ENCODE peak calls at places on chromosomes 11 and 22, in six cellular contexts. S is A549, H is IMR-90, R is K562, Q is GM12878, L is HepG2. W is an unnamed sample.

GRCh38 chr11:66363805-66364535 is 7.6 kb downstream of the SLC29A2 start:
- DNase-seq in Q (no peak), R (peak; percentile 89), L (no peak), H (no peak), S (peak; percentile 64), W (peak; percentile 85)

GRCh38 chr11:20131744-20132666 is 28.3 kb downstream of the DBX1 start:
- DNase-seq in Q (no peak), S (peak; percentile 70), R (peak; percentile 78), L (peak; percentile 35), H (peak; percentile 55), W (peak; percentile 68)

GRCh38 chr22:32776397-32776796 is 25.1 kb upstream of the TIMP3 start:
- DNase-seq in R (no peak), H (no peak), Q (no peak), S (no peak), L (no peak), W (no peak)

GRCh38 chr11:70628881-70629844 is 230.8 kb downstream of the CTTN start:
- DNase-seq in R (peak; percentile 49), S (no peak), Q (no peak), L (no peak), H (no peak), W (no peak)

GRCh38 chr11:20081336-20081735 is 78.9 kb downstream of the DBX1 start:
- DNase-seq in R (no peak), H (no peak), Q (no peak), L (no peak), S (no peak), W (no peak)

GRCh38 chr11:64970731-64971151 is 1.2 kb downstream of the MAJIN start:
- DNase-seq in L (no peak), Q (no peak), S (peak; percentile 53), R (no peak), H (no peak), W (no peak)

GRCh38 chr11:1199689-1200610 is 22.9 kb upstream of the MUC5B start:
- DNase-seq in R (no peak), Q (no peak), S (no peak), L (no peak), H (no peak), W (no peak)

GRCh38 chr22:26822300-26822699 is 164.9 kb downstream of the MIAT start:
- DNase-seq in L (no peak), H (no peak), R (no peak), S (no peak), Q (no peak), W (no peak)

GRCh38 chr22:27747396-27748256 is 53.9 kb downstream of the MN1 start:
- DNase-seq in H (no peak), S (no peak), R (peak; percentile 68), L (no peak), Q (no peak), W (peak; percentile 52)

GRCh38 chr22:37256075-37256726 is 12.1 kb upstream of the RAC2 start:
- DNase-seq in R (no peak), L (no peak), H (no peak), Q (no peak), S (no peak), W (no peak)

GRCh38 chr11:122155765-122156527 is 39.9 kb upstream of the BLID start:
- DNase-seq in Q (no peak), S (peak; percentile 26), L (no peak), H (no peak), R (no peak), W (no peak)

GRCh38 chr11:65423516-65424199 is 1.1 kb downstream of the NEAT1 start:
- DNase-seq in L (no peak), Q (no peak), S (peak; percentile 57), H (peak; percentile 32), R (no peak), W (no peak)

GRCh38 chr11:694563-695331 is at the start of gene DEAF1:
- DNase-seq in S (peak; percentile 97), L (peak; percentile 90), R (peak; percentile 83), H (peak; percentile 96), Q (peak; percentile 59), W (peak; percentile 96)

GRCh38 chr11:66581261-66581660 is 11.6 kb downstream of the CCDC87 start:
- DNase-seq in H (no peak), S (no peak), L (no peak), Q (no peak), R (no peak), W (no peak)

GRCh38 chr22:20657963-20658362 is 116.0 kb upstream of the SERPIND1 start:
- DNase-seq in H (no peak), L (no peak), Q (no peak), S (no peak), R (no peak), W (no peak)

GRCh38 chr11:118574636-118575035 is 2.4 kb downstream of the ARCN1 start:
- DNase-seq in L (no peak), H (no peak), R (no peak), Q (no peak), S (no peak), W (no peak)

GRCh38 chr11:118572914-118573550 is 823 bp downstream of the ARCN1 start:
- DNase-seq in Q (peak; percentile 15), L (peak; percentile 27), H (peak; percentile 75), S (peak; percentile 29), R (peak; percentile 79), W (peak; percentile 20)

GRCh38 chr11:118569670-118570069 is 2.5 kb upstream of the ARCN1 start:
- DNase-seq in H (no peak), S (no peak), R (no peak), Q (no peak), L (no peak), W (no peak)

GRCh38 chr11:118570787-118571186 is 1.4 kb upstream of the ARCN1 start:
- DNase-seq in H (no peak), S (no peak), Q (no peak), R (no peak), L (no peak), W (no peak)

DNA sequence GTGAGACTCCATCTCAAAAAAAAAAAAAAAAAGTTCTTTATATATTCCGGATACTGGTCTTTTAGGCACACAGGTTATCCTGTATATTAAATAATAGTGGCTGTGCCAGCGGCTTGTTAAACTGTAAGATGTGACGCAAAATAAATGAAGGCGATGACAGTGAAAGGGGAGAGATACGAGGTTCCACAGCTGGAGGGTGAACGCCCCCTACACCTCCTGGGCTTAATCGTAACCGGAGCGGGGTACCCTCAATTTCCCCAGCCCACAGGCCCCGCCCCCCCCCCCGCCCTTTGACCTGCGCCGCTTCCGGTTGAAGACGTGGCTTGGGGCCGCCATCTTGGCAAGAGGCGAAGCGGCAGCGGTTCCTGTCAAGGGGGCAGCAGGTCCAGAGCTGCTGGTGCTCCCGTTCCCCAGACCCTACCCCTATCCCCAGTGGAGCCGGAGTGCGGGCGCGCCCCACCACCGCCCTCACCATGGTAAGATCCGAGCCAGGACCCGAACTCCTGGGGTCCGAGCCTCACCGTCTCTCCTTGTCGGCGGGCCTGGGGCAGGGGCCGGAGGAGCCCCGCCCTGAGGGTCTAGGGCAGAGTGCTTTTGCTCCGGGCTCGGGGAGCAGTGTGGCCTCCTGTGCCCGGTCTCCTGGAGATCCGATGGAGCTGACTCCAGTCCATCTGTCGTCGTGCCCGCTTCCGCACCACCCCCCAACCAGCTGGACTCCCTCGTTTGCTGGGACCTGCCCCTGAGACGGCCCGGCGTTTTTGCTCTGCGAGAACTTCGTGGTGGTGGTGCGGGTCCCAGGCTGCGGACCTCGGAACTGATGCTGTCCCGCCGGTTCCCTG is at the start of gene ARCN1:
- DNase-seq in Q (peak; percentile 24), S (peak; percentile 66), L (peak; percentile 61), R (peak; percentile 88), H (peak; percentile 73), W (peak; percentile 80)
- TF ChIP-seq BHLHE40 in Q (no peak), S (no peak), L (no peak), R (no peak), H (no peak), W (no peak)

GRCh38 chr11:2524446-2525165 is 79.8 kb downstream of the KCNQ1 start:
- DNase-seq in L (no peak), H (no peak), R (no peak), Q (no peak), S (no peak), W (no peak)
- TF ChIP-seq BHLHE40 in L (no peak), H (no peak), R (no peak), Q (no peak), S (no peak), W (no peak)

DNA sequence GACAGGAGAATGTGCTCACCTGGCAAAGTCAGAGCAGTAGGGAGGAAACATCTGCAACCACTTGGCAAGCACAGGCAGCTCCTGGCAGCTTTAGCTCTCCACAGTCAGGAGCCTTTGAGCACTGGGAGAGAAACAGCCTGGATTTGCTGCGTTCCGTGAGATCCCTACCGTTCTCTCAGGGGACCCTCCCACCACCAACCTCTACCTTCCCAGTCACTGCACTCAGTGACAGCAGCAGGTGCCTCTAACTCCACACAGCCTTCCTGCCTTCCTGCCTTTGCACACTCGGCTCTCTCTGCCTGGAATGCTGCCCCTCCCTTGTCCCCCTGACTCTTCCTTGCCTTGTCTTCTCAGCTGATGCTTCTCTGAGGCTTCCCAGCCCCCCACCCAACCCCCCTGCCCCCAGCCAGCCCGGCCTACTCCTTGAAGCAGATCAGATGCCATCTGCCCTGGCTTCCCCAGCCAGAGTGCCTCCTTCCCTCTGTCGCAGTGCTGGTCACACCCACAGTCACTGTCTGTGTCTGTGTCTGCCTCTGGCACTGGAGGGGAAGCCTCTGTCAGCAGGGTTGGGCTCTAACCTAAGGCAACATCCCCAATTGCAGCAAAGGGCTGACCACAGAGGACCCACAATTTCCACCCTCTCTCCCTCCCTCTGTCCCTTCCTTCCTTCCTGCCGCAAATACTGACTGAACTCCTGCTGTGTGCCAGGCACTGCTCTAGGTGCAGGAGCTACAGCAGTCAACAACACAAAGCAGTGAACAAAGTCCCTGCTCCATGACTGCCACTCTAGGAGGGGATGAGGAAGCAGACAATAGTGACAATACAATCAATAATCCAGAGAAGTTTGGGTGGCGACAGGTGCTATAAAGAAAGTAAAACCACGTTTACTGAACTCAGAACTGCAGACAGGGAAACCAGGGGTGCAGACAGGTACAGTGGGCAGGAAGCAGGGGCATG is 14.8 kb upstream of the TSKU start:
- DNase-seq in Q (no peak), H (no peak), S (no peak), R (no peak), L (peak; percentile 29), W (no peak)
- TF ChIP-seq BHLHE40 in Q (no peak), H (no peak), S (no peak), R (no peak), L (no peak), W (no peak)

DNA sequence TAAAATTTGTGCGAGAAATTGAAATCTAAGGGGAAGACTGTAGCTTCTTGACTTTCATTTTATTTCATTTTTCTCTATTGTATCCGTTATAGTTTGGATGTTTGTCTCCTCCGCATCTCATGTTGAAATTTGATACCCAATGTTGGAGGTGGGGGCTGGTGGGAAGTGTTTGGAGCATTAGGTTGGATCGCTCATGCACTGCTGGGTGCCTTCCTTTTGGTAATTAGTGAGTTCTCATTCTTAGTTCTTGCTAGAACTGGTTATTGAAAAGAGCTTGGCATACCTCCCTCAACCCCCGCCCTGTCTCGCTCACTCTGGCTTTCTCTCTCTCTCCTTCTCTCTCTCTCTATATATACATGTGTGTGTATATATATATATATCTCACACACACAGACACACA is 978.7 kb downstream of the DLG2 start:
- DNase-seq in H (no peak), L (no peak), R (no peak), Q (no peak), S (no peak), W (no peak)
- TF ChIP-seq BHLHE40 in H (no peak), L (no peak), R (no peak), Q (no peak), S (no peak), W (no peak)

GRCh38 chr11:68206211-68206610 is 6.9 kb downstream of the KMT5B start:
- DNase-seq in H (peak; percentile 69), S (peak; percentile 73), Q (no peak), L (peak; percentile 74), R (peak; percentile 34), W (peak; percentile 64)
- TF ChIP-seq BHLHE40 in H (no peak), S (no peak), Q (no peak), L (no peak), R (no peak), W (no peak)

GRCh38 chr11:97814325-97814959 is 1206.3 kb upstream of the CNTN5 start:
- DNase-seq in R (no peak), H (no peak), Q (no peak), S (no peak), L (no peak), W (no peak)

GRCh38 chr11:97815667-97816066 is 1205.1 kb upstream of the CNTN5 start:
- DNase-seq in Q (no peak), R (no peak), L (no peak), H (peak; percentile 0), S (no peak), W (no peak)
- TF ChIP-seq BHLHE40 in Q (no peak), R (no peak), L (no peak), H (no peak), S (no peak), W (no peak)

W was measured in HEK293T.